ENCODE peak calls at places on chromosomes 11 and 22, in nine cellular contexts. W is fibroblast of villous mesenchyme; Q is prostate gland; L is foreskin fibroblast; T is esophagus squamous epithelium; G is stimulated activated CD8-positive, alpha-beta memory T cell treated with anti-CD3 and anti-CD28 coated beads, Interleukin-2, amount 100 ng/mL, for 1 hour; M is SJCRH30; D is Right ventricle myocardium superior; P is Kasumi-1. Y is an unnamed sample.

GRCh38 chr11:534592-535518 is 521 bp downstream of the HRAS start:
- DNase-seq in W (peak; percentile 17), Q (peak; percentile 87), L (peak; percentile 66), T (no peak), G (no peak), M (peak; percentile 35), D (peak; percentile 56), P (peak; percentile 53), Y (peak; percentile 75)

GRCh38 chr11:133619973-133620372 is 87.7 kb upstream of the OPCML start:
- DNase-seq in W (no peak), Q (no peak), L (no peak), T (no peak), G (no peak), M (no peak), D (no peak), P (no peak), Y (no peak)

GRCh38 chr11:66337103-66337899 is 1.1 kb upstream of the RIN1 start:
- DNase-seq in W (no peak), Q (no peak), L (peak; percentile 66), T (no peak), G (no peak), M (no peak), D (peak; percentile 41), P (no peak), Y (peak; percentile 46)

GRCh38 chr22:21568207-21569075 is 927 bp downstream of the UBE2L3 start:
- DNase-seq in W (peak; percentile 56), Q (peak; percentile 13), L (peak; percentile 55), T (no peak), G (no peak), M (peak; percentile 56), D (no peak), P (peak; percentile 19), Y (no peak)

GRCh38 chr22:36327922-36328551 is 59.7 kb downstream of the MYH9 start:
- DNase-seq in W (peak; percentile 59), Q (peak; percentile 72), L (peak; percentile 46), T (no peak), G (no peak), M (peak; percentile 49), D (peak; percentile 69), P (no peak), Y (no peak)

GRCh38 chr11:134404485-134405341 is 7.3 kb downstream of the B3GAT1 start:
- DNase-seq in W (no peak), Q (no peak), L (no peak), T (no peak), G (no peak), M (no peak), D (no peak), P (no peak), Y (no peak)

GRCh38 chr11:117910941-117911630 is 18.1 kb downstream of the TMPRSS13 start:
- DNase-seq in W (no peak), Q (no peak), L (no peak), T (no peak), G (no peak), M (no peak), D (no peak), P (no peak), Y (no peak)

GRCh38 chr11:123684601-123685000 is 30.2 kb upstream of the SCN3B start:
- DNase-seq in W (no peak), Q (no peak), L (no peak), T (no peak), G (no peak), M (no peak), D (no peak), P (no peak), Y (no peak)

Y was measured in lower lobe of right lung.